ENCODE peak calls at places on chromosomes 3 and 15, in ten cellular contexts. Q is prostate gland, D is SK-N-SH, C is vagina, L is H9, A is cardiac muscle cell, S is heart left ventricle, P is aorta, U is ovary, B is tibial nerve. W is an unnamed sample.

GRCh38 chr3:71695000-71695482 is 30.2 kb downstream of the EIF4E3 start:
- DNase-seq in Q (no peak), D (no peak), C (no peak), L (no peak), A (no peak), S (no peak), P (no peak), U (no peak), B (no peak), W (no peak)

GRCh38 chr15:78811124-78811824 is at the start of gene ADAMTS7:
- DNase-seq in Q (peak; percentile 13), D (peak; percentile 99), C (no peak), L (peak; percentile 90), A (peak; percentile 89), S (peak; percentile 86), P (peak; percentile 78), U (peak; percentile 86), B (peak; percentile 54), W (peak; percentile 87)

GRCh38 chr3:125213946-125214542 is 1.5 kb upstream of the SLC12A8 start:
- DNase-seq in Q (no peak), D (no peak), C (no peak), L (no peak), A (no peak), S (no peak), P (no peak), U (no peak), B (no peak), W (no peak)

GRCh38 chr3:166013073-166013679 is 176.0 kb upstream of the BCHE start:
- DNase-seq in Q (no peak), D (peak; percentile 1), C (no peak), L (no peak), A (peak; percentile 54), S (no peak), P (no peak), U (no peak), B (no peak), W (no peak)

GRCh38 chr3:40895109-40895508 is 304.2 kb upstream of the CTNNB1 start:
- DNase-seq in Q (no peak), D (no peak), C (no peak), L (no peak), A (no peak), S (no peak), P (no peak), U (no peak), B (no peak), W (no peak)

GRCh38 chr3:69385723-69386483 is at the start of gene FRMD4B:
- DNase-seq in Q (peak; percentile 58), D (peak; percentile 87), C (no peak), L (peak; percentile 50), A (peak; percentile 68), S (peak; percentile 91), P (peak; percentile 91), U (peak; percentile 60), B (peak; percentile 41), W (peak; percentile 85)

GRCh38 chr15:41772720-41773331 is 1.5 kb upstream of the MAPKBP1 start:
- DNase-seq in Q (peak; percentile 54), D (peak; percentile 61), C (no peak), L (peak; percentile 61), A (peak; percentile 85), S (no peak), P (no peak), U (no peak), B (no peak), W (peak; percentile 53)

GRCh38 chr15:101049856-101050646 is 130.9 kb downstream of the LRRK1 start:
- DNase-seq in Q (no peak), D (peak; percentile 50), C (peak; percentile 34), L (no peak), A (no peak), S (peak; percentile 57), P (peak; percentile 37), U (peak; percentile 47), B (no peak), W (peak; percentile 2)

GRCh38 chr15:64842099-64842940 is 605 bp downstream of the PLEKHO2 start:
- DNase-seq in Q (no peak), D (no peak), C (no peak), L (no peak), A (peak; percentile 30), S (peak; percentile 65), P (no peak), U (no peak), B (no peak), W (no peak)

GRCh38 chr3:48403533-48404439 is 26.1 kb downstream of the PLXNB1 start:
- DNase-seq in Q (peak; percentile 4), D (peak; percentile 7), C (no peak), L (no peak), A (no peak), S (no peak), P (peak; percentile 50), U (peak; percentile 17), B (peak; percentile 11), W (no peak)

GRCh38 chr3:102235679-102236078 is 199.1 kb upstream of the ZPLD1 start:
- DNase-seq in Q (no peak), D (no peak), C (no peak), L (peak; percentile 38), A (no peak), S (no peak), P (no peak), U (no peak), B (no peak), W (no peak)

GRCh38 chr3:24853685-24854341 is 359.2 kb upstream of the THRB start:
- DNase-seq in Q (peak; percentile 16), D (peak; percentile 55), C (no peak), L (no peak), A (no peak), S (no peak), P (no peak), U (no peak), B (no peak), W (no peak)

GRCh38 chr3:144687862-144688261 is 716.2 kb downstream of the DIPK2A start:
- DNase-seq in Q (no peak), D (peak; percentile 0), C (no peak), L (peak; percentile 42), A (no peak), S (no peak), P (no peak), U (no peak), B (no peak), W (no peak)

GRCh38 chr3:65210026-65210814 is 522.4 kb upstream of the ADAMTS9 start:
- DNase-seq in Q (no peak), D (peak; percentile 65), C (no peak), L (no peak), A (no peak), S (no peak), P (no peak), U (no peak), B (no peak), W (no peak)

GRCh38 chr15:65653781-65654521 is 32.2 kb downstream of the SLC24A1 start:
- DNase-seq in Q (no peak), D (no peak), C (no peak), L (no peak), A (no peak), S (no peak), P (no peak), U (peak; percentile 6), B (no peak), W (no peak)

DNA sequence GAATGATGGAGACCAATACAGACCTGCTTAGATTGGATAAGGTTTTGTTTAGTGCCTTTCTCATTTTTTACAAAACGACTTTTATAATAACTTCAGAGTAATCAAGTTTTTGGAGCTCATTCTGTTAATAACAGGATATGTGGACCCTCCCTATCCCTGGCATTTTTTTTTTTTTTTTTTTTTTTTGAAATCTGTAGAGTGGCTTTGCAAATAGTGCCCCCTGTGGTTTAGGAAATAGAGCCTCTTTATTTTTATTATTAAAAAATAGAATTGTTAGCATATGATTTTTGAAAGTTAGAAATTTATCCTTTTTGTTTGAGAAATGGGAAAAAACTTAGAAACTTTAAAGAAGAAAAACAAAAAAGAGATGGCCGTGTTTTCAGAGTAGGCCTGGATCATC is 11.4 kb downstream of the SKIL start:
- DNase-seq in Q (no peak), D (peak; percentile 45), C (no peak), L (no peak), A (no peak), S (no peak), P (no peak), U (no peak), B (no peak), W (no peak)
- H3K4me1 ChIP-seq in Q (no peaks in the 10 kb centered on the region), D (peaks cover 3% of the 10 kb centered on the region), C (peaks cover 41% of the 10 kb centered on the region), L (no peaks in the 10 kb centered on the region), A (no peaks in the 10 kb centered on the region), S (peaks cover 38% of the 10 kb centered on the region), P (peaks cover 2% of the 10 kb centered on the region), U (peaks cover 2% of the 10 kb centered on the region), B (peaks cover 10% of the 10 kb centered on the region), W (peaks cover 39% of the 10 kb centered on the region)

DNA sequence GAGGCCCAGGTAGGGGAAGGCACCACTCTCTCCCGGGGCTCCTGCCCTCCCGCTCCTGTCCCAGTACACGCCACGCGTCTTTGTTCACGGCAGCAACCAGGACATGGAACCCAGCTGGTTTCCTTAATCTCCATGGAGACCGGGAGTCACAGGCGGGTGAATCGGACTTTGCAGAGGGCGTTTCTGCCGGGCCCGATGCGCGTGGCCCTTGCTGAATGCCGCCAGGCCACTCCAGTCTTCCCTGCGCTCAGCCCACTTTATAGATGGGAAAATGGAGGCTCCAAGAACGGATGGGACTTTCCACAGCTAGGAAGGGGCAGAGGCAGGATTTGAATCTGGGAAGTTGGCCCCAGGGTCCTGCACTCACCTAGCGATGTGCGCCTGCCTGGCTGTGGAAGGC is 7.4 kb downstream of the PLXND1 start:
- DNase-seq in Q (no peak), D (no peak), C (no peak), L (no peak), A (no peak), S (no peak), P (no peak), U (no peak), B (no peak), W (no peak)
- H3K4me1 ChIP-seq in Q (peaks cover 8% of the 10 kb centered on the region), D (peaks cover 2% of the 10 kb centered on the region), C (peaks cover 97% of the 10 kb centered on the region), L (peaks cover 2% of the 10 kb centered on the region), A (peaks cover 34% of the 10 kb centered on the region), S (peaks cover 98% of the 10 kb centered on the region), P (no peaks in the 10 kb centered on the region), U (peaks cover 41% of the 10 kb centered on the region), B (peaks cover 93% of the 10 kb centered on the region), W (peaks cover 98% of the 10 kb centered on the region)

DNA sequence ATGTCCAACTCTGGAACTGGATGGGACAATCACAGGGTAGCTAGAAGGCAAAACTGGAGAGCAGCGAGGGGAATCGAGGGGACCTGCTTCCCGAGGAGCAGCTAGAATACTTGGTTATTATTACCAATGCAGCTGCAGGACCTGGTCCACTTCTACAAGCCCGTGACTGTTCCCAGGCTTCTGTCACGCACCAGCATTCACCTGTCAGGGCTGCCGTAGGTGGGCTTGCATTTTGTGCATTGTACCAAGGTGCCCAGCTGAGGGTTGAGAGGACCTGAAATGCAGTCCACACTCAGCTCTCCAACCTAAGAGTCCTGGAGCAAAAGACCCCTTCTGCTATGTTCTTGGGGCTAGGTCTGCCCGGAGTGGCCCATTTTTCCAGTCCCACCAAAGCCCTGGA is 2.3 kb downstream of the SEMA4B start:
- DNase-seq in Q (no peak), D (no peak), C (no peak), L (no peak), A (no peak), S (no peak), P (no peak), U (no peak), B (no peak), W (no peak)
- H3K4me1 ChIP-seq in Q (peaks cover 6% of the 10 kb centered on the region), D (peaks cover 50% of the 10 kb centered on the region), C (peaks cover 65% of the 10 kb centered on the region), L (peaks cover 6% of the 10 kb centered on the region), A (peaks cover 20% of the 10 kb centered on the region), S (peaks cover 50% of the 10 kb centered on the region), P (no peaks in the 10 kb centered on the region), U (peaks cover 12% of the 10 kb centered on the region), B (peaks cover 39% of the 10 kb centered on the region), W (peaks cover 28% of the 10 kb centered on the region)

DNA sequence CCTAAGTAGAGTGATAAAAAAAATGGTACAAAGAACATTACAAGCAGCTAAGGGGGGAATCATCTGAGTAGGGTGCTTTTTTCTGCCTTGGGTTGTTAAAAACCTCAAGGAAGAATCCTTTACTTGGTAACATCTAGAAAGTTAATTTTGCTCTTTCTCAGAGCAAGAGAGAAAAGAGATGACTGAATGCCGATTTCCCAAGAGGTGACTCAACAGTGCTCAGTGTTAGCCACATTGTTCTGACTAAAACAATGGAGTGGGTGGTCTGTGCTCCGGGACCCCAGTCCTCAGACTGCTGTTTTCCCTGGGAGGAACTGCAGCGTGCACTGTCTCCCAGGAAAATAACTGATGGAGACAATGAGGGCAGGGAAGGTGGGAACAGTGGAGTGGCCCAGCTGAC is 41.1 kb upstream of the RASGRP1 start:
- DNase-seq in Q (no peak), D (no peak), C (no peak), L (no peak), A (no peak), S (no peak), P (no peak), U (no peak), B (no peak), W (no peak)
- H3K4me1 ChIP-seq in Q (no peaks in the 10 kb centered on the region), D (no peaks in the 10 kb centered on the region), C (no peaks in the 10 kb centered on the region), L (no peaks in the 10 kb centered on the region), A (peaks cover 8% of the 10 kb centered on the region), S (no peaks in the 10 kb centered on the region), P (no peaks in the 10 kb centered on the region), U (no peaks in the 10 kb centered on the region), B (no peaks in the 10 kb centered on the region), W (no peaks in the 10 kb centered on the region)

W was measured in heart right ventricle.